ENCODE peak calls at places on chromosome 22, in ten cellular contexts. R is AG08395; M is posterior cingulate gyrus; Z is stimulated activated CD4-positive, alpha-beta T cell treated with anti-CD3 and anti-CD28 coated beads, Interleukin-15, amount 100 ng/mL, for 1 hour; W is activated CD4-positive, CD25-positive, alpha-beta regulatory T cell; U is endothelial cell; E is T-helper 9 cell; J is NCI-H460; Q is lung; C is NCI-H2081 treated with DMSO at 0.1 percent for 48 hours. H is an unnamed sample.

GRCh38 chr22:35546886-35547285 is 6.3 kb downstream of the RASD2 start:
- DNase-seq in R (no peak), C (no peak), Q (no peak), W (no peak), Z (no peak), J (no peak), E (no peak), U (no peak), M (no peak), H (no peak)

GRCh38 chr22:32951807-32952153 is 106.4 kb downstream of the SYN3 start:
- DNase-seq in Q (no peak), W (no peak), C (no peak), M (no peak), U (no peak), R (no peak), J (no peak), Z (no peak), E (no peak), H (no peak)

GRCh38 chr22:50313021-50313420 is 5.6 kb upstream of the PLXNB2 start:
- DNase-seq in R (no peak), U (no peak), E (no peak), M (no peak), J (no peak), Q (no peak), Z (no peak), C (no peak), W (no peak), H (no peak)

GRCh38 chr22:32932176-32932575 is 126.0 kb downstream of the SYN3 start:
- DNase-seq in Q (no peak), C (no peak), J (no peak), W (no peak), U (no peak), E (no peak), M (no peak), R (peak), Z (no peak), H (no peak)

GRCh38 chr22:30600925-30601324 is 6.0 kb upstream of the TCN2 start:
- DNase-seq in C (no peak), M (no peak), E (no peak), W (no peak), U (no peak), R (no peak), Z (no peak), Q (no peak), J (no peak), H (no peak)

GRCh38 chr22:46053563-46054090 is 76.7 kb upstream of the WNT7B start:
- DNase-seq in C (no peak), J (no peak), W (no peak), Q (peak), M (peak), R (peak), Z (no peak), E (peak), U (no peak), H (peak)

GRCh38 chr22:19643448-19644313 is 70.6 kb upstream of the SEPTIN5 start:
- DNase-seq in U (no peak), C (no peak), R (no peak), M (peak), W (no peak), E (no peak), Q (no peak), Z (no peak), J (no peak), H (peak)

GRCh38 chr22:44595841-44596341 is 97.9 kb upstream of the RTL6 start:
- DNase-seq in W (no peak), Q (no peak), M (no peak), E (no peak), U (no peak), C (no peak), J (no peak), R (no peak), Z (no peak), H (no peak)

GRCh38 chr22:38317995-38318715 is 922 bp upstream of the CSNK1E start:
- DNase-seq in R (peak), E (no peak), C (peak), M (peak), W (no peak), J (peak), U (peak), Z (no peak), Q (peak), H (peak)

GRCh38 chr22:49966041-49966715 is 5.6 kb downstream of the PIM3 start:
- DNase-seq in W (no peak), J (no peak), M (peak), U (peak), C (no peak), R (no peak), E (no peak), Q (peak), Z (no peak), H (no peak)

GRCh38 chr22:22014285-22014659 is 31.7 kb upstream of the TOP3B start:
- DNase-seq in J (no peak), C (no peak), R (no peak), M (no peak), Z (no peak), E (no peak), W (no peak), U (no peak), Q (no peak), H (no peak)

GRCh38 chr22:42906605-42907338 is 49.7 kb upstream of the ARFGAP3 start:
- DNase-seq in R (peak), E (no peak), Q (no peak), U (no peak), C (no peak), Z (no peak), M (no peak), J (no peak), W (no peak), H (peak)

H was measured in tibial artery.